ENCODE peak calls at places on chromosome 2, in five cellular contexts. One of them, this sample, is unnamed.

GRCh38 chr2:211730215-211730614 is 808.4 kb downstream of the ERBB4 start:
- DNase-seq in skeletal muscle cell: no peak
- DNase-seq in cardiac muscle cell: no peak
- DNase-seq in heart right ventricle: no peak
- DNase-seq in activated naive CD4-positive, alpha-beta T cell: no peak
- DNase-seq in this sample: no peak

GRCh38 chr2:224220581-224221255 is 181.2 kb downstream of the FAM124B start:
- DNase-seq in skeletal muscle cell: no peak
- DNase-seq in cardiac muscle cell: no peak
- DNase-seq in heart right ventricle: no peak
- DNase-seq in activated naive CD4-positive, alpha-beta T cell: no peak
- DNase-seq in this sample: no peak

GRCh38 chr2:28403388-28403956 is 10.8 kb downstream of the FOSL2 start:
- DNase-seq in skeletal muscle cell: no peak
- DNase-seq in cardiac muscle cell: no peak
- DNase-seq in heart right ventricle: no peak
- DNase-seq in activated naive CD4-positive, alpha-beta T cell: no peak
- DNase-seq in this sample: no peak

GRCh38 chr2:239908308-239908707 is 116.8 kb downstream of the NDUFA10 start:
- DNase-seq in skeletal muscle cell: no peak
- DNase-seq in cardiac muscle cell: no peak
- DNase-seq in heart right ventricle: no peak
- DNase-seq in activated naive CD4-positive, alpha-beta T cell: no peak
- DNase-seq in this sample: no peak

GRCh38 chr2:1514391-1515072 is 101.3 kb downstream of the TPO start:
- DNase-seq in skeletal muscle cell: no peak
- DNase-seq in cardiac muscle cell: no peak
- DNase-seq in heart right ventricle: no peak
- DNase-seq in activated naive CD4-positive, alpha-beta T cell: no peak
- DNase-seq in this sample: no peak

GRCh38 chr2:7915302-7916200 is 766.3 kb upstream of the ID2 start:
- DNase-seq in skeletal muscle cell: no peak
- DNase-seq in cardiac muscle cell: peak
- DNase-seq in heart right ventricle: no peak
- DNase-seq in activated naive CD4-positive, alpha-beta T cell: no peak
- DNase-seq in this sample: no peak

GRCh38 chr2:225367482-225367881 is 32.0 kb upstream of the NYAP2 start:
- DNase-seq in skeletal muscle cell: no peak
- DNase-seq in cardiac muscle cell: no peak
- DNase-seq in heart right ventricle: no peak
- DNase-seq in activated naive CD4-positive, alpha-beta T cell: no peak
- DNase-seq in this sample: no peak

GRCh38 chr2:217994776-217995274 is 8.0 kb downstream of the TNS1 start:
- DNase-seq in skeletal muscle cell: peak
- DNase-seq in cardiac muscle cell: peak
- DNase-seq in heart right ventricle: no peak
- DNase-seq in activated naive CD4-positive, alpha-beta T cell: no peak
- DNase-seq in this sample: no peak

GRCh38 chr2:201887851-201888451 is 81.6 kb downstream of the CDK15 start:
- DNase-seq in skeletal muscle cell: no peak
- DNase-seq in cardiac muscle cell: no peak
- DNase-seq in heart right ventricle: no peak
- DNase-seq in activated naive CD4-positive, alpha-beta T cell: no peak
- DNase-seq in this sample: no peak

GRCh38 chr2:115505331-115505730 is 1062.9 kb downstream of the DPP10 start:
- DNase-seq in skeletal muscle cell: no peak
- DNase-seq in cardiac muscle cell: no peak
- DNase-seq in heart right ventricle: no peak
- DNase-seq in activated naive CD4-positive, alpha-beta T cell: no peak
- DNase-seq in this sample: no peak

GRCh38 chr2:237154050-237154638 is 68.5 kb downstream of the COPS8 start:
- DNase-seq in skeletal muscle cell: no peak
- DNase-seq in cardiac muscle cell: peak
- DNase-seq in heart right ventricle: no peak
- DNase-seq in activated naive CD4-positive, alpha-beta T cell: no peak
- DNase-seq in this sample: no peak

GRCh38 chr2:11656671-11657101 is 13.3 kb downstream of the NTSR2 start:
- DNase-seq in skeletal muscle cell: no peak
- DNase-seq in cardiac muscle cell: no peak
- DNase-seq in heart right ventricle: no peak
- DNase-seq in activated naive CD4-positive, alpha-beta T cell: no peak
- DNase-seq in this sample: no peak

GRCh38 chr2:171266102-171266501 is 105.4 kb upstream of the TLK1 start:
- DNase-seq in skeletal muscle cell: no peak
- DNase-seq in cardiac muscle cell: no peak
- DNase-seq in heart right ventricle: no peak
- DNase-seq in activated naive CD4-positive, alpha-beta T cell: no peak
- DNase-seq in this sample: no peak

GRCh38 chr2:234502919-234503285 is 6.0 kb upstream of the ARL4C start:
- DNase-seq in skeletal muscle cell: no peak
- DNase-seq in cardiac muscle cell: no peak
- DNase-seq in heart right ventricle: no peak
- DNase-seq in activated naive CD4-positive, alpha-beta T cell: no peak
- DNase-seq in this sample: no peak

GRCh38 chr2:187075106-187076070 is 226.4 kb upstream of the ZSWIM2 start:
- DNase-seq in skeletal muscle cell: no peak
- DNase-seq in cardiac muscle cell: no peak
- DNase-seq in heart right ventricle: no peak
- DNase-seq in activated naive CD4-positive, alpha-beta T cell: no peak
- DNase-seq in this sample: no peak

GRCh38 chr2:84855730-84856129 is 25.2 kb downstream of the TRABD2A start:
- DNase-seq in skeletal muscle cell: no peak
- DNase-seq in cardiac muscle cell: no peak
- DNase-seq in heart right ventricle: no peak
- DNase-seq in activated naive CD4-positive, alpha-beta T cell: no peak
- DNase-seq in this sample: no peak

GRCh38 chr2:224449212-224450147 is 47.6 kb upstream of the FAM124B start:
- DNase-seq in skeletal muscle cell: no peak
- DNase-seq in cardiac muscle cell: peak
- DNase-seq in heart right ventricle: no peak
- DNase-seq in activated naive CD4-positive, alpha-beta T cell: no peak
- DNase-seq in this sample: no peak

GRCh38 chr2:77839102-77839501 is 316.9 kb upstream of the LRRTM4 start:
- DNase-seq in skeletal muscle cell: no peak
- DNase-seq in cardiac muscle cell: no peak
- DNase-seq in heart right ventricle: no peak
- DNase-seq in activated naive CD4-positive, alpha-beta T cell: no peak
- DNase-seq in this sample: no peak

GRCh38 chr2:70247364-70248144 is 874 bp downstream of the TIA1 start:
- DNase-seq in skeletal muscle cell: no peak
- DNase-seq in cardiac muscle cell: peak
- DNase-seq in heart right ventricle: no peak
- DNase-seq in activated naive CD4-positive, alpha-beta T cell: no peak
- DNase-seq in this sample: no peak

GRCh38 chr2:73736855-73737779 is at the start of gene TPRKB:
- DNase-seq in skeletal muscle cell: peak
- DNase-seq in cardiac muscle cell: peak
- DNase-seq in heart right ventricle: peak
- DNase-seq in activated naive CD4-positive, alpha-beta T cell: peak
- DNase-seq in this sample: peak

GRCh38 chr2:234191819-234192407 is 141.4 kb downstream of the SPP2 start:
- DNase-seq in skeletal muscle cell: peak
- DNase-seq in cardiac muscle cell: peak
- DNase-seq in heart right ventricle: no peak
- DNase-seq in activated naive CD4-positive, alpha-beta T cell: no peak
- DNase-seq in this sample: no peak

GRCh38 chr2:59909147-59909546 is 644.3 kb downstream of the BCL11A start:
- DNase-seq in skeletal muscle cell: no peak
- DNase-seq in cardiac muscle cell: no peak
- DNase-seq in heart right ventricle: no peak
- DNase-seq in activated naive CD4-positive, alpha-beta T cell: no peak
- DNase-seq in this sample: no peak

GRCh38 chr2:28433215-28433614 is 40.6 kb downstream of the FOSL2 start:
- DNase-seq in skeletal muscle cell: no peak
- DNase-seq in cardiac muscle cell: no peak
- DNase-seq in heart right ventricle: no peak
- DNase-seq in activated naive CD4-positive, alpha-beta T cell: no peak
- DNase-seq in this sample: no peak

GRCh38 chr2:69645026-69645425 is 1.5 kb upstream of the AAK1 start:
- DNase-seq in skeletal muscle cell: no peak
- DNase-seq in cardiac muscle cell: no peak
- DNase-seq in heart right ventricle: no peak
- DNase-seq in activated naive CD4-positive, alpha-beta T cell: no peak
- DNase-seq in this sample: no peak

GRCh38 chr2:108632332-108632712 is 87.0 kb upstream of the RANBP2 start:
- DNase-seq in skeletal muscle cell: no peak
- DNase-seq in cardiac muscle cell: no peak
- DNase-seq in heart right ventricle: no peak
- DNase-seq in activated naive CD4-positive, alpha-beta T cell: no peak
- DNase-seq in this sample: no peak

GRCh38 chr2:159908623-159909022 is 110.6 kb upstream of the CD302 start:
- DNase-seq in skeletal muscle cell: no peak
- DNase-seq in cardiac muscle cell: no peak
- DNase-seq in heart right ventricle: no peak
- DNase-seq in activated naive CD4-positive, alpha-beta T cell: no peak
- DNase-seq in this sample: no peak

GRCh38 chr2:97728091-97728596 is 14.8 kb downstream of the ZAP70 start:
- DNase-seq in skeletal muscle cell: peak
- DNase-seq in cardiac muscle cell: peak
- DNase-seq in heart right ventricle: peak
- DNase-seq in activated naive CD4-positive, alpha-beta T cell: no peak
- DNase-seq in this sample: peak

This sample was measured in left ventricle myocardium superior.